ENCODE peak calls at places on chromosome 21, in eight cellular contexts. One of them, this sample, is unnamed.
A peak's percentile ranks its signal among the peaks of the same experiment; 100 is the strongest.

GRCh38 chr21:36735201-36735515 is 36.2 kb downstream of the SIM2 start:
- DNase-seq in H9: no peak
- DNase-seq in HuH-7.5: no peak
- DNase-seq in hypothalamus: no peak
- DNase-seq in globus pallidus: no peak
- DNase-seq in kidney tubule cell: no peak
- DNase-seq in putamen: no peak
- DNase-seq in AG08395: no peak
- DNase-seq in this sample: no peak

GRCh38 chr21:45136927-45137611 is 62.7 kb downstream of the ADARB1 start:
- DNase-seq in HuH-7.5: peak; percentile 90
- DNase-seq in H9: peak; percentile 84
- DNase-seq in globus pallidus: peak; percentile 62
- DNase-seq in hypothalamus: peak; percentile 31
- DNase-seq in AG08395: peak; percentile 82
- DNase-seq in putamen: peak; percentile 73
- DNase-seq in kidney tubule cell: peak; percentile 82
- DNase-seq in this sample: peak; percentile 82

GRCh38 chr21:14759285-14759684 is 213.2 kb upstream of the SAMSN1 start:
- DNase-seq in globus pallidus: no peak
- DNase-seq in AG08395: no peak
- DNase-seq in HuH-7.5: no peak
- DNase-seq in hypothalamus: no peak
- DNase-seq in H9: no peak
- DNase-seq in putamen: no peak
- DNase-seq in kidney tubule cell: no peak
- DNase-seq in this sample: no peak

GRCh38 chr21:44800971-44801467 is 601 bp downstream of the UBE2G2 start:
- DNase-seq in HuH-7.5: no peak
- DNase-seq in H9: no peak
- DNase-seq in hypothalamus: no peak
- DNase-seq in globus pallidus: no peak
- DNase-seq in putamen: no peak
- DNase-seq in kidney tubule cell: peak; percentile 56
- DNase-seq in AG08395: peak; percentile 41
- DNase-seq in this sample: no peak

GRCh38 chr21:45515241-45516061 is 26.8 kb downstream of the SLC19A1 start:
- DNase-seq in H9: peak; percentile 65
- DNase-seq in HuH-7.5: no peak
- DNase-seq in putamen: no peak
- DNase-seq in AG08395: no peak
- DNase-seq in kidney tubule cell: no peak
- DNase-seq in hypothalamus: no peak
- DNase-seq in globus pallidus: no peak
- DNase-seq in this sample: no peak

GRCh38 chr21:38486221-38486620 is 12.1 kb downstream of the ERG start:
- DNase-seq in kidney tubule cell: peak; percentile 78
- DNase-seq in H9: no peak
- DNase-seq in HuH-7.5: no peak
- DNase-seq in putamen: no peak
- DNase-seq in globus pallidus: no peak
- DNase-seq in hypothalamus: no peak
- DNase-seq in AG08395: no peak
- DNase-seq in this sample: no peak

GRCh38 chr21:46295996-46296752 is 10.0 kb downstream of the YBEY start:
- DNase-seq in HuH-7.5: no peak
- DNase-seq in AG08395: peak; percentile 95
- DNase-seq in putamen: peak; percentile 27
- DNase-seq in hypothalamus: no peak
- DNase-seq in H9: peak; percentile 64
- DNase-seq in globus pallidus: peak; percentile 34
- DNase-seq in kidney tubule cell: peak; percentile 53
- DNase-seq in this sample: no peak

GRCh38 chr21:44523567-44524181 is 16.3 kb downstream of the KRTAP10-1 start:
- DNase-seq in AG08395: no peak
- DNase-seq in globus pallidus: no peak
- DNase-seq in H9: no peak
- DNase-seq in kidney tubule cell: peak; percentile 4
- DNase-seq in hypothalamus: no peak
- DNase-seq in HuH-7.5: no peak
- DNase-seq in putamen: no peak
- DNase-seq in this sample: no peak

GRCh38 chr21:44052071-44052829 is 40.1 kb downstream of the TRAPPC10 start:
- DNase-seq in putamen: no peak
- DNase-seq in HuH-7.5: no peak
- DNase-seq in AG08395: no peak
- DNase-seq in kidney tubule cell: peak; percentile 35
- DNase-seq in H9: no peak
- DNase-seq in hypothalamus: peak; percentile 54
- DNase-seq in globus pallidus: peak; percentile 43
- DNase-seq in this sample: no peak

GRCh38 chr21:45876381-45877159 is 105.0 kb upstream of the COL6A1 start:
- DNase-seq in putamen: no peak
- DNase-seq in AG08395: peak; percentile 26
- DNase-seq in globus pallidus: no peak
- DNase-seq in HuH-7.5: no peak
- DNase-seq in hypothalamus: no peak
- DNase-seq in kidney tubule cell: peak; percentile 53
- DNase-seq in H9: no peak
- DNase-seq in this sample: no peak

GRCh38 chr21:35984654-35985366 is 75.5 kb downstream of the SETD4 start:
- DNase-seq in putamen: no peak
- DNase-seq in HuH-7.5: no peak
- DNase-seq in globus pallidus: no peak
- DNase-seq in H9: no peak
- DNase-seq in AG08395: no peak
- DNase-seq in kidney tubule cell: peak; percentile 25
- DNase-seq in hypothalamus: no peak
- DNase-seq in this sample: no peak

GRCh38 chr21:45421071-45421845 is 16.3 kb downstream of the COL18A1 start:
- DNase-seq in putamen: no peak
- DNase-seq in HuH-7.5: no peak
- DNase-seq in hypothalamus: no peak
- DNase-seq in H9: no peak
- DNase-seq in globus pallidus: no peak
- DNase-seq in kidney tubule cell: peak; percentile 88
- DNase-seq in AG08395: no peak
- DNase-seq in this sample: no peak

GRCh38 chr21:32920474-32920873 is 105.3 kb upstream of the OLIG2 start:
- DNase-seq in globus pallidus: no peak
- DNase-seq in AG08395: no peak
- DNase-seq in kidney tubule cell: no peak
- DNase-seq in H9: peak; percentile 32
- DNase-seq in HuH-7.5: no peak
- DNase-seq in putamen: no peak
- DNase-seq in hypothalamus: no peak
- DNase-seq in this sample: no peak

GRCh38 chr21:46661211-46661625 is 25.7 kb downstream of the PRMT2 start:
- DNase-seq in kidney tubule cell: peak; percentile 59
- DNase-seq in globus pallidus: peak; percentile 68
- DNase-seq in H9: peak; percentile 80
- DNase-seq in AG08395: peak; percentile 95
- DNase-seq in hypothalamus: peak; percentile 48
- DNase-seq in putamen: peak; percentile 80
- DNase-seq in HuH-7.5: peak; percentile 38
- DNase-seq in this sample: peak; percentile 82

GRCh38 chr21:27292851-27293638 is 326.2 kb upstream of the ADAMTS5 start:
- DNase-seq in H9: no peak
- DNase-seq in kidney tubule cell: no peak
- DNase-seq in AG08395: no peak
- DNase-seq in hypothalamus: no peak
- DNase-seq in globus pallidus: no peak
- DNase-seq in HuH-7.5: no peak
- DNase-seq in putamen: no peak
- DNase-seq in this sample: no peak

This sample was measured in ecto neural progenitor cell.